ENCODE peak calls at places on chromosomes 1 and 21, in six cellular contexts. X is aorta; A is adrenal gland; R is CD4-positive, CD25-positive, alpha-beta regulatory T cell; F is fibroblast of the aortic adventitia; P is left ventricle myocardium inferior. E is an unnamed sample.

GRCh38 chr1:248306103-248306502 is 2.9 kb upstream of the OR2T12 start:
- DNase-seq in X (no peak), A (no peak), R (no peak), F (no peak), P (no peak), E (no peak)

GRCh38 chr1:234875328-234875952 is 253.2 kb downstream of the TOMM20 start:
- DNase-seq in X (peak), A (no peak), R (no peak), F (no peak), P (no peak), E (peak)

GRCh38 chr1:26789953-26790352 is 2.2 kb downstream of the PIGV start:
- DNase-seq in X (no peak), A (no peak), R (no peak), F (no peak), P (no peak), E (no peak)

GRCh38 chr1:110350360-110350759 is 11.2 kb downstream of the RBM15 start:
- DNase-seq in X (no peak), A (no peak), R (no peak), F (no peak), P (no peak), E (no peak)

GRCh38 chr1:221887091-221887746 is 145.3 kb upstream of the DUSP10 start:
- DNase-seq in X (peak), A (peak), R (no peak), F (peak), P (peak), E (peak)

GRCh38 chr1:215923129-215923824 is 356.2 kb downstream of the KCTD3 start:
- DNase-seq in X (no peak), A (no peak), R (no peak), F (no peak), P (no peak), E (no peak)

GRCh38 chr1:118077331-118078055 is 107.5 kb downstream of the SPAG17 start:
- DNase-seq in X (no peak), A (no peak), R (no peak), F (peak), P (no peak), E (no peak)

GRCh38 chr1:210556475-210556874 is 227.8 kb downstream of the HHAT start:
- DNase-seq in X (no peak), A (no peak), R (no peak), F (no peak), P (no peak), E (no peak)

GRCh38 chr1:18557621-18558465 is 72.8 kb upstream of the PAX7 start:
- DNase-seq in X (no peak), A (peak), R (no peak), F (no peak), P (no peak), E (peak)

GRCh38 chr1:43499882-43500281 is 30.8 kb upstream of the PTPRF start:
- DNase-seq in X (no peak), A (no peak), R (no peak), F (no peak), P (no peak), E (no peak)

GRCh38 chr1:237045278-237046016 is 3.5 kb downstream of the RYR2 start:
- DNase-seq in X (no peak), A (no peak), R (no peak), F (no peak), P (no peak), E (no peak)

GRCh38 chr1:220326578-220326977 is 54.3 kb upstream of the RAB3GAP2 start:
- DNase-seq in X (no peak), A (no peak), R (no peak), F (peak), P (no peak), E (no peak)

GRCh38 chr21:28614816-28615215 is 377.9 kb downstream of the LTN1 start:
- DNase-seq in X (no peak), A (no peak), R (no peak), F (peak), P (no peak), E (no peak)

GRCh38 chr1:244941121-244941520 is 76.8 kb upstream of the HNRNPU start:
- DNase-seq in X (no peak), A (no peak), R (no peak), F (no peak), P (no peak), E (no peak)

GRCh38 chr21:33313611-33314010 is 11.2 kb upstream of the IFNAR1 start:
- DNase-seq in X (no peak), A (no peak), R (no peak), F (no peak), P (no peak), E (no peak)

GRCh38 chr1:248373761-248374160 is 1.8 kb upstream of the OR2T6 start:
- DNase-seq in X (no peak), A (no peak), R (no peak), F (no peak), P (no peak), E (no peak)

GRCh38 chr1:16122916-16123315 is 33.0 kb downstream of the EPHA2 start:
- DNase-seq in X (peak), A (no peak), R (no peak), F (peak), P (no peak), E (peak)

GRCh38 chr1:229087339-229087738 is 183.6 kb upstream of the RAB4A start:
- DNase-seq in X (no peak), A (no peak), R (no peak), F (peak), P (no peak), E (no peak)

GRCh38 chr1:99529002-99529401 is 116.9 kb upstream of the PALMD start:
- DNase-seq in X (no peak), A (no peak), R (no peak), F (no peak), P (no peak), E (no peak)

GRCh38 chr1:31924839-31925238 is 13.3 kb downstream of the PTP4A2 start:
- DNase-seq in X (no peak), A (no peak), R (no peak), F (no peak), P (no peak), E (no peak)

GRCh38 chr1:47575855-47576757 is 138.3 kb downstream of the FOXD2 start:
- DNase-seq in X (no peak), A (no peak), R (no peak), F (no peak), P (no peak), E (no peak)

GRCh38 chr1:23475134-23475628 is 8.8 kb downstream of the ASAP3 start:
- DNase-seq in X (no peak), A (peak), R (no peak), F (peak), P (no peak), E (no peak)

GRCh38 chr1:54547601-54548388 is at the start of gene ACOT11:
- DNase-seq in X (peak), A (peak), R (no peak), F (peak), P (peak), E (peak)
- H3K4me3 ChIP-seq in X (peak), A (no peak), R (no peak), F (no peak), P (peak), E (no peak)

GRCh38 chr1:15016001-15016400 is 137.5 kb upstream of the TMEM51 start:
- DNase-seq in X (no peak), A (no peak), R (no peak), F (no peak), P (no peak), E (no peak)

GRCh38 chr1:15016526-15016925 is 137.0 kb upstream of the TMEM51 start:
- DNase-seq in X (no peak), A (no peak), R (no peak), F (no peak), P (no peak), E (no peak)

GRCh38 chr1:15012822-15013221 is 140.7 kb upstream of the TMEM51 start:
- DNase-seq in X (no peak), A (no peak), R (no peak), F (no peak), P (no peak), E (no peak)

GRCh38 chr1:15013767-15014166 is 139.8 kb upstream of the TMEM51 start:
- DNase-seq in X (no peak), A (no peak), R (no peak), F (no peak), P (no peak), E (no peak)

DNA sequence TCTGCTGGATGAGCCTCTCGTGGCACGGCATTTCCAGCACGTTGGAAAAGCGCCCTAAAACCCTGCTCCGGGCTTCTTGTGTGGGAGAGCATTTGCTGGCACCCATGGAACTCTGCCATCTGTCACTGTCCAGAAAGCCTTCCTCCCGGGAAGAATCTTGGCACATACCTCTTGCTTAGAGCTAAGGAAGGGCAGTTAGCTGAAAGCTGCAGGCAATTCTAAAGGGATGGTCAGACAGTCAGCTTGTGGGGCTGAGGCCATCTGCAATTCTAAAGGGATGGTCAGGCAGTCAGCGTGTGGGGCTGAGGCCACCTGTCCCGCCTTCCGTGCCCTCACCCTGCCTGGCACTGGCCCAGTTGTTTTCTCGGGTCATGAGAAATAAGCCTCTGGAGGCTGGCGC is 139.0 kb upstream of the TMEM51 start:
- DNase-seq in X (no peak), A (peak), R (no peak), F (no peak), P (no peak), E (no peak)
- H3K4me3 ChIP-seq in X (no peak), A (no peak), R (no peak), F (no peak), P (no peak), E (no peak)

DNA sequence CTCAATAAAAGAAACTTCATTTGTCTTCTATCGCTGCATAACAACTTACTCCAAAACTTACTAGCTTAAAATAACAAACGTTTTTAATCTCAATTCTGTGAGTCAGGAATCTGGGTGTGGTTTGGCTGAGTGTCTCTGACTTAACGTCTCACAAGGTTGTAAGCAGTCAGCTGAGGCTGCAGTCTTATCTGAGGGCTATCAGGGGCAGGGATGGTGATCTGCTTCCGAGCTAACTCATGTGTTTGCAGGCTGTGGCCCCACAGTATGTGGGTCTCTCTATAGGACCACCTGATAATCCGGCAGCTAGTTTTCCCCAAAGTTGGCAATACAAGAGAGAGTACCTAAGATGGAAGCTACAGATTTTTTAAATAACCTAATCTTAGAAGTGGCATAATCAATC is 234.2 kb upstream of the FGGY start:
- DNase-seq in X (no peak), A (peak), R (no peak), F (peak), P (no peak), E (no peak)
- H3K4me3 ChIP-seq in X (no peak), A (no peak), R (no peak), F (no peak), P (peak), E (no peak)

GRCh38 chr1:95186149-95186548 is 47.9 kb upstream of the RWDD3 start:
- DNase-seq in X (no peak), A (no peak), R (no peak), F (no peak), P (no peak), E (no peak)

GRCh38 chr1:95179205-95180001 is 54.6 kb upstream of the RWDD3 start:
- DNase-seq in X (no peak), A (no peak), R (no peak), F (no peak), P (no peak), E (no peak)

GRCh38 chr1:95183952-95184351 is 50.1 kb upstream of the RWDD3 start:
- DNase-seq in X (no peak), A (no peak), R (no peak), F (no peak), P (no peak), E (no peak)
- H3K4me3 ChIP-seq in X (no peak), A (no peak), R (no peak), F (no peak), P (no peak), E (no peak)